ENCODE peak calls at places on chromosomes 11 and 22, in five cellular contexts. One of them, this sample, is unnamed.

GRCh38 chr22:38490915-38491314 is 15.2 kb downstream of the DDX17 start:
- DNase-seq in breast epithelium: no peak
- DNase-seq in body of pancreas: peak; percentile 86
- DNase-seq in CD4-positive, CD25-positive, alpha-beta regulatory T cell: no peak
- DNase-seq in PC-3: no peak
- DNase-seq in this sample: no peak

GRCh38 chr22:27697888-27698287 is 103.7 kb downstream of the MN1 start:
- DNase-seq in body of pancreas: no peak
- DNase-seq in PC-3: no peak
- DNase-seq in breast epithelium: no peak
- DNase-seq in CD4-positive, CD25-positive, alpha-beta regulatory T cell: no peak
- DNase-seq in this sample: no peak

GRCh38 chr11:33125611-33126010 is 35.7 kb downstream of the CSTF3 start:
- DNase-seq in body of pancreas: no peak
- DNase-seq in breast epithelium: no peak
- DNase-seq in CD4-positive, CD25-positive, alpha-beta regulatory T cell: no peak
- DNase-seq in PC-3: no peak
- DNase-seq in this sample: no peak

GRCh38 chr11:122399375-122399774 is 256.1 kb upstream of the UBASH3B start:
- DNase-seq in breast epithelium: no peak
- DNase-seq in PC-3: no peak
- DNase-seq in CD4-positive, CD25-positive, alpha-beta regulatory T cell: no peak
- DNase-seq in body of pancreas: no peak
- DNase-seq in this sample: no peak

GRCh38 chr22:17853066-17853465 is 78.8 kb upstream of the BID start:
- DNase-seq in body of pancreas: no peak
- DNase-seq in breast epithelium: no peak
- DNase-seq in CD4-positive, CD25-positive, alpha-beta regulatory T cell: no peak
- DNase-seq in PC-3: no peak
- DNase-seq in this sample: no peak

GRCh38 chr22:50308597-50308935 is 1.1 kb upstream of the PLXNB2 start:
- DNase-seq in body of pancreas: peak; percentile 67
- DNase-seq in breast epithelium: peak; percentile 68
- DNase-seq in PC-3: no peak
- DNase-seq in CD4-positive, CD25-positive, alpha-beta regulatory T cell: no peak
- DNase-seq in this sample: no peak

GRCh38 chr11:7639643-7640025 is 33.7 kb downstream of the CYB5R2 start:
- DNase-seq in body of pancreas: peak; percentile 60
- DNase-seq in breast epithelium: no peak
- DNase-seq in PC-3: no peak
- DNase-seq in CD4-positive, CD25-positive, alpha-beta regulatory T cell: no peak
- DNase-seq in this sample: no peak

GRCh38 chr11:10351768-10352641 is 47.1 kb downstream of the ADM start:
- DNase-seq in breast epithelium: peak; percentile 20
- DNase-seq in CD4-positive, CD25-positive, alpha-beta regulatory T cell: no peak
- DNase-seq in body of pancreas: peak; percentile 81
- DNase-seq in PC-3: peak; percentile 72
- DNase-seq in this sample: no peak

GRCh38 chr11:117931971-117932370 is 2.8 kb upstream of the TMPRSS13 start:
- DNase-seq in PC-3: no peak
- DNase-seq in breast epithelium: no peak
- DNase-seq in CD4-positive, CD25-positive, alpha-beta regulatory T cell: no peak
- DNase-seq in body of pancreas: peak; percentile 36
- DNase-seq in this sample: no peak

GRCh38 chr11:35152575-35152974 is 13.6 kb downstream of the CD44 start:
- DNase-seq in body of pancreas: no peak
- DNase-seq in PC-3: no peak
- DNase-seq in breast epithelium: no peak
- DNase-seq in CD4-positive, CD25-positive, alpha-beta regulatory T cell: no peak
- DNase-seq in this sample: no peak

GRCh38 chr11:69910519-69911309 is 91.5 kb upstream of the FGF3 start:
- DNase-seq in body of pancreas: peak; percentile 10
- DNase-seq in breast epithelium: no peak
- DNase-seq in PC-3: no peak
- DNase-seq in CD4-positive, CD25-positive, alpha-beta regulatory T cell: no peak
- DNase-seq in this sample: no peak

GRCh38 chr22:26558246-26558895 is 31.6 kb downstream of the TPST2 start:
- DNase-seq in PC-3: no peak
- DNase-seq in body of pancreas: peak; percentile 71
- DNase-seq in CD4-positive, CD25-positive, alpha-beta regulatory T cell: no peak
- DNase-seq in breast epithelium: no peak
- DNase-seq in this sample: no peak

GRCh38 chr11:83639995-83640758 is 354.0 kb upstream of the CCDC90B start:
- DNase-seq in CD4-positive, CD25-positive, alpha-beta regulatory T cell: no peak
- DNase-seq in PC-3: no peak
- DNase-seq in body of pancreas: no peak
- DNase-seq in breast epithelium: no peak
- DNase-seq in this sample: no peak

GRCh38 chr22:40023226-40023925 is 28.6 kb downstream of the FAM83F start:
- DNase-seq in CD4-positive, CD25-positive, alpha-beta regulatory T cell: no peak
- DNase-seq in body of pancreas: no peak
- DNase-seq in PC-3: no peak
- DNase-seq in breast epithelium: no peak
- DNase-seq in this sample: no peak

GRCh38 chr11:26948881-26949280 is 45.0 kb upstream of the FIBIN start:
- DNase-seq in breast epithelium: no peak
- DNase-seq in PC-3: no peak
- DNase-seq in body of pancreas: no peak
- DNase-seq in CD4-positive, CD25-positive, alpha-beta regulatory T cell: no peak
- DNase-seq in this sample: no peak
- H3K4me1 ChIP-seq in breast epithelium: no peaks in the 10 kb centered on the region
- H3K4me1 ChIP-seq in PC-3: no peaks in the 10 kb centered on the region
- H3K4me1 ChIP-seq in body of pancreas: no peaks in the 10 kb centered on the region
- H3K4me1 ChIP-seq in CD4-positive, CD25-positive, alpha-beta regulatory T cell: no peaks in the 10 kb centered on the region
- H3K4me1 ChIP-seq in this sample: no peaks in the 10 kb centered on the region

DNA sequence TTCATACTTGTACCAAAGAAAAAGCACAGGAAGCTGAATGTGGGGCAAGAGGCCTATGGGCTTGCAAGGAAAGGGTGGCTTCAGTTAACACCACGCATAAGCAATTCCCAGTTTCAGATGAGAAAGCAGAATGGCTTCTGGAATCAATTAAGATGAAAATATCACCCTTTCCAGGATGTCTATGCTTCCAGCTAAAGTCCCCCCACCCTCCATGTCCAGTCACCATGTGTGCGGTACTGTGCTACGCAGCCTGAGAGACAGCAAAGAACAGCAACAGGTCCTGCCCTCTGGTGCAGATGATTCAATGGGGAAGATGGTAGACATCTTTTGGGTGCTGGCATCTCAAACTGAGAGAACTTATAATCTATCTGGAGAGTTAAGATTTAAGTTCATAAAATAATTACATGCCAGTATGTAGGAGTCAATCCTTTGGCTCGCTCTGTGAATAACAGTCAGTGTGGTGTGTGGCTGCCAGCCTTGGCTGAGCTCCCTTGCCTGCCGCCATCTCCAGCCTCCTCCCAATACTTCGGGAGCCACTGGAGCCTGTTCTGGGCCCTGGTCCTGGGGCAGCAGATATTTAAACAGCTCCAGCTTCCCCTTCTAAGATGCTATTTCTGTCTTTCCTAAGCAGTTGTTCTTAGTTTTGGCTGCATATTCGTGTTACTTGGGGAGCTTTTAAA is 44.5 kb downstream of the ME3 start:
- DNase-seq in PC-3: no peak
- DNase-seq in CD4-positive, CD25-positive, alpha-beta regulatory T cell: no peak
- DNase-seq in body of pancreas: no peak
- DNase-seq in breast epithelium: no peak
- DNase-seq in this sample: no peak
- H3K4me1 ChIP-seq in PC-3: peaks cover 9% of the 10 kb centered on the region
- H3K4me1 ChIP-seq in CD4-positive, CD25-positive, alpha-beta regulatory T cell: no peaks in the 10 kb centered on the region
- H3K4me1 ChIP-seq in body of pancreas: peaks cover 47% of the 10 kb centered on the region
- H3K4me1 ChIP-seq in breast epithelium: no peaks in the 10 kb centered on the region
- H3K4me1 ChIP-seq in this sample: no peaks in the 10 kb centered on the region

GRCh38 chr11:65389294-65389980 is 3.0 kb downstream of the FRMD8 start:
- DNase-seq in CD4-positive, CD25-positive, alpha-beta regulatory T cell: no peak
- DNase-seq in breast epithelium: no peak
- DNase-seq in PC-3: no peak
- DNase-seq in body of pancreas: peak; percentile 22
- DNase-seq in this sample: no peak
- H3K4me1 ChIP-seq in CD4-positive, CD25-positive, alpha-beta regulatory T cell: peaks cover 63% of the 10 kb centered on the region
- H3K4me1 ChIP-seq in breast epithelium: peaks cover 21% of the 10 kb centered on the region
- H3K4me1 ChIP-seq in PC-3: peaks cover 31% of the 10 kb centered on the region
- H3K4me1 ChIP-seq in body of pancreas: peaks cover 71% of the 10 kb centered on the region
- H3K4me1 ChIP-seq in this sample: peaks cover 22% of the 10 kb centered on the region

GRCh38 chr11:11568651-11569229 is 53.1 kb downstream of the GALNT18 start:
- DNase-seq in CD4-positive, CD25-positive, alpha-beta regulatory T cell: no peak
- DNase-seq in PC-3: peak; percentile 34
- DNase-seq in body of pancreas: no peak
- DNase-seq in breast epithelium: no peak
- DNase-seq in this sample: no peak

GRCh38 chr11:11571893-11572292 is 49.9 kb downstream of the GALNT18 start:
- DNase-seq in CD4-positive, CD25-positive, alpha-beta regulatory T cell: no peak
- DNase-seq in breast epithelium: no peak
- DNase-seq in body of pancreas: no peak
- DNase-seq in PC-3: no peak
- DNase-seq in this sample: no peak

GRCh38 chr11:11570823-11571222 is 51.0 kb downstream of the GALNT18 start:
- DNase-seq in body of pancreas: no peak
- DNase-seq in PC-3: no peak
- DNase-seq in breast epithelium: no peak
- DNase-seq in CD4-positive, CD25-positive, alpha-beta regulatory T cell: no peak
- DNase-seq in this sample: no peak

GRCh38 chr11:11569936-11570491 is 51.8 kb downstream of the GALNT18 start:
- DNase-seq in CD4-positive, CD25-positive, alpha-beta regulatory T cell: no peak
- DNase-seq in breast epithelium: peak; percentile 24
- DNase-seq in PC-3: peak; percentile 13
- DNase-seq in body of pancreas: peak; percentile 37
- DNase-seq in this sample: no peak

GRCh38 chr11:11567862-11568650 is 53.7 kb downstream of the GALNT18 start:
- DNase-seq in breast epithelium: no peak
- DNase-seq in body of pancreas: no peak
- DNase-seq in CD4-positive, CD25-positive, alpha-beta regulatory T cell: peak; percentile 7
- DNase-seq in PC-3: peak; percentile 59
- DNase-seq in this sample: no peak
- H3K4me1 ChIP-seq in breast epithelium: no peaks in the 10 kb centered on the region
- H3K4me1 ChIP-seq in body of pancreas: peaks cover 14% of the 10 kb centered on the region
- H3K4me1 ChIP-seq in CD4-positive, CD25-positive, alpha-beta regulatory T cell: no peaks in the 10 kb centered on the region
- H3K4me1 ChIP-seq in PC-3: peaks cover 23% of the 10 kb centered on the region
- H3K4me1 ChIP-seq in this sample: no peaks in the 10 kb centered on the region